ENCODE peak calls at places on chromosomes 16 and 17, in six cellular contexts. T is WTC11, R is HepG2, L is H1, M is K562, K is A549. S is an unnamed sample.

GRCh38 chr17:56891751-56892150 is 22.1 kb downstream of the TRIM25 start:
- DNase-seq in K (no peak), T (peak), L (peak), R (no peak), M (peak), S (peak)

GRCh38 chr16:23494188-23494587 is 16.1 kb downstream of the GGA2 start:
- DNase-seq in L (no peak), K (no peak), M (no peak), R (no peak), T (no peak), S (no peak)

GRCh38 chr16:67719778-67720144 is 645 bp upstream of the GFOD2 start:
- DNase-seq in T (no peak), R (peak), M (peak), L (no peak), K (peak), S (no peak)

GRCh38 chr16:23464196-23464595 is 11.2 kb upstream of the COG7 start:
- DNase-seq in L (no peak), K (no peak), R (no peak), T (no peak), M (no peak), S (no peak)

GRCh38 chr16:28531777-28532744 is 6.7 kb downstream of the NUPR1 start:
- DNase-seq in L (peak), T (peak), M (peak), R (peak), K (no peak), S (no peak)

GRCh38 chr16:30533748-30534367 is 800 bp downstream of the ZNF747 start:
- DNase-seq in L (peak), K (no peak), R (no peak), M (no peak), T (no peak), S (no peak)

GRCh38 chr17:34098712-34099111 is 156.4 kb upstream of the CCL2 start:
- DNase-seq in K (no peak), M (no peak), T (no peak), R (no peak), L (no peak), S (no peak)

GRCh38 chr16:69669577-69669976 is 56.8 kb downstream of the NQO1 start:
- DNase-seq in T (no peak), R (no peak), M (no peak), K (no peak), L (no peak), S (no peak)

GRCh38 chr17:7992516-7992915 is 9.9 kb upstream of the GUCY2D start:
- DNase-seq in M (no peak), T (no peak), K (no peak), L (no peak), R (no peak), S (no peak)

DNA sequence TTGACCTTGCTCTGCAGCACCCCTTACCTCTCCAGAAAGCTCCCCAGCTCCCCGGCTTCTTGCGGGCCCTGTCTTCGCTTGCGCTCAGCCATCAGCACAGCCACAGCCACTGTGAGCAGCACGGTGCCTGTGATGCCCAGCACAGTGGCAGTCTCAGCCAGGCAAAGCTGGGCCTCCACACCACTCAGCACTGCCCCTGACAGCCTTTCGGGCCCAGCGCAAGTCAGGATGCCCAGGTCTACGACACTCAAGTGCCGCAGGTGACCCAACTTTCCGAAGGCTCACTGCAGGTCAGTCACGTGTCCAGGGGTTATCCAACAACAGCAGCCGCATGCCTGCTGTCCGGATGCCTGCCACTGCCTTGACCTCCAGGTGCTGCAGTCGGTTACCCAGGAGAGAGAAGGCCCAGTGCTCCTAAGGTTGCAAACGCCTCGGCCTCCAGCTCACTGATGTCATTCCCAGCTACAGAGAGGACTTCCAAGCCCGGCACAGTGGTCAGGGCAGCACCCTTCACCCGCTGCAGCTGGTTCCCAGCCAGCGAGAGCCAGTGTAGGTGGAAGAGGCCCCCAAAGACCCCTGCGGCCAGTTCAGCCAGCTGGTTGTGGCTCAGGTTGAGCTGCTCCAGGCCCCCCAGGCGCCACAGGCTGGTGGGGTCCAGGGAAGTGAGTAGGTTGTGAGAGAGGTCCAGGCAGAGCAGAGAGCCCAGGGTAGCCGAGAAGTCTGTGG is 8.9 kb upstream of the TMEM101 start:
- DNase-seq in K (no peak), R (no peak), T (no peak), L (no peak), M (no peak), S (no peak)
- TF ChIP-seq JUN in K (no peak), R (no peak), T (no peak), L (no peak), M (no peak), S (no peak)

GRCh38 chr16:2980227-2981176 is at the start of gene PKMYT1:
- DNase-seq in M (peak), R (peak), T (peak), L (peak), K (peak), S (peak)

GRCh38 chr16:2983706-2984136 is 3.5 kb upstream of the PKMYT1 start:
- DNase-seq in T (peak), L (peak), R (peak), M (peak), K (peak), S (peak)

GRCh38 chr16:2982402-2982801 is 2.2 kb upstream of the PKMYT1 start:
- DNase-seq in T (no peak), K (no peak), L (no peak), M (no peak), R (no peak), S (no peak)

GRCh38 chr16:2981177-2981898 is 1.1 kb upstream of the PKMYT1 start:
- DNase-seq in K (no peak), M (peak), T (no peak), R (peak), L (no peak), S (no peak)

DNA sequence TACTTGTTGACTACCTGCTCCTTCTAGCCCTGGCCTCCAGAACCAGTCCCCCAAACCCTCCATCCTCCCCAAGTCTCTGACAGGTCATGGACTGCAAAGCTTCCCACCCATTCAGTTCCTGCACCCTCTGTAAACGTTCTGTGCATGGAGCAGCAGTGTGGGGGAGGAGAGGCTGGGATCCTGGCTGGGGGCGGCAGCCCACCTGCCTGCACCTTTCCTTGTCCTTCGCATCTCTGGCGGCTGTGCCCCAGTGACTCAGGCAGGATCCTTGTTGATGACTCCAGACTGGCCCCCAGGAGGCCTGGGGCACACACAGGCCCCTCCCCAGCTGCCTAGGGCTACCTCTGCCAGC is 1.6 kb upstream of the PKMYT1 start:
- DNase-seq in M (peak), K (no peak), L (no peak), R (no peak), T (no peak), S (no peak)
- TF ChIP-seq JUN in M (no peak), K (no peak), L (no peak), R (no peak), T (no peak), S (no peak)

GRCh38 chr17:39903158-39903884 is 15.1 kb downstream of the GSDMB start:
- DNase-seq in M (peak), R (no peak), K (no peak), L (no peak), T (no peak), S (no peak)
- TF ChIP-seq JUN in M (no peak), R (no peak), K (no peak), L (no peak), T (no peak), S (no peak)

GRCh38 chr17:45845376-45846185 is 900 bp downstream of the SPPL2C start:
- DNase-seq in K (no peak), M (no peak), T (no peak), L (no peak), R (no peak), S (no peak)
- TF ChIP-seq JUN in K (no peak), M (no peak), T (no peak), L (no peak), R (no peak), S (no peak)

GRCh38 chr16:58057784-58058183 is 32.2 kb downstream of the MMP15 start:
- DNase-seq in K (no peak), L (no peak), R (no peak), M (no peak), T (no peak), S (no peak)

GRCh38 chr16:58062821-58063220 is 37.3 kb downstream of the MMP15 start:
- DNase-seq in M (no peak), K (no peak), L (no peak), T (no peak), R (no peak), S (no peak)

GRCh38 chr16:58063377-58064076 is 38.0 kb downstream of the MMP15 start:
- DNase-seq in T (no peak), K (no peak), R (no peak), M (no peak), L (no peak), S (no peak)
- TF ChIP-seq JUN in T (no peak), K (no peak), R (no peak), M (no peak), L (no peak), S (no peak)

DNA sequence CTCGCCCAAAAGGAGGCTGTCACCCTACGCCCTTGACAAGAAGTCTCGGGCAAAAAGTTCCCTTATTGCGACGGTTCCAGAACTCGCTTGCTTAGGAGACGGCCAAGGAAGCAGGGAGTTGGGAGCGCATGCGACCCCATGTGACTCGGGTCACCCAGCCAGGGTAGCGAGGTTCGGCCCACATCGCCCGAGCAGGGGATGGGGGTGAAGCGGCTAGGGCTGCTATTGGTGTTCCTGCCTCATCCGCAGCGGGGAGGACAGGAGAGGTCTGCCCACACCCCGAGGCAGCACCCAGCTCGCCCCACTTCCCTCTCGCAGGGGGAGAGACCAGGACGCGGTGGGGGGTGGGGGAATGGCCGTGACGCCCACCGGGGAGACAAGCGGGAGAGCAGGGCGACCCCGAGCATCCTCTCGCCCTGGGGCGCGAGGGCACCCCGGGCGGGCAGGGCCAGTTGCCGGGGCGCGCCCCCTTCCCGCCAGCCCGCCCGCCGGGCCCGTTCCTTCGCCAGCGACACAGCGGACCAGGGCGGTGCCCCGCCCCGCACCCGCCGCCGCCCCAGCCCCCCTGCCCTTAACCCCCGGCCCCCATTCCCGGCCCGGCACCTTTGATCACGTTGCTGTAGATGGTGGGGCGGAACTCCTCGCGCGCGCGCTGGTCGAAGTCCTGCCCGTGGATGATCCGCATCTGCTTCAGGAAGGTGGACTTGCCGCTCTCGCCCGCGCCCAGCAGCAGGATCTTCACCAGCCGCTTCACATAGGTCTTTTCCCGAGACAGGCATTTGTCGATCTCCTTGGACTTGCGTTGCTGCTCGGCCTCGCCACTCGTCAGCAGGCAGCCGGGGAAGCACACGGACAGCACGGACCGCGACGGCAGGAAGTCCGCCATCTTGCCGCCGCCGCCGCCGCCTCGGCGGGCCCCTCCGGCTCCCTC is 567 bp downstream of the GNA13 start:
- DNase-seq in K (peak), R (peak), M (peak), T (peak), L (no peak), S (peak)
- TF ChIP-seq JUN in K (peak), R (no peak), M (no peak), T (peak), L (no peak), S (no peak)

GRCh38 chr16:81616321-81617020 is 162.6 kb upstream of the PLCG2 start:
- DNase-seq in T (peak), K (no peak), R (no peak), L (no peak), M (no peak), S (peak)
- TF ChIP-seq JUN in T (no peak), K (no peak), R (no peak), L (no peak), M (no peak), S (no peak)

GRCh38 chr17:17058304-17058703 is 16.0 kb downstream of the MPRIP start:
- DNase-seq in M (no peak), R (no peak), K (no peak), T (peak), L (no peak), S (no peak)

GRCh38 chr17:17061516-17061915 is 19.3 kb downstream of the MPRIP start:
- DNase-seq in T (no peak), L (no peak), M (no peak), K (no peak), R (no peak), S (no peak)

GRCh38 chr17:17060930-17061329 is 18.7 kb downstream of the MPRIP start:
- DNase-seq in T (no peak), R (no peak), M (no peak), L (no peak), K (no peak), S (no peak)

GRCh38 chr17:17059301-17059890 is 17.1 kb downstream of the MPRIP start:
- DNase-seq in M (no peak), K (no peak), L (no peak), T (peak), R (no peak), S (no peak)

GRCh38 chr17:17060001-17060929 is 18.0 kb downstream of the MPRIP start:
- DNase-seq in K (no peak), T (peak), M (no peak), R (no peak), L (no peak), S (no peak)
- TF ChIP-seq JUN in K (no peak), T (no peak), M (no peak), R (no peak), L (no peak), S (no peak)

DNA sequence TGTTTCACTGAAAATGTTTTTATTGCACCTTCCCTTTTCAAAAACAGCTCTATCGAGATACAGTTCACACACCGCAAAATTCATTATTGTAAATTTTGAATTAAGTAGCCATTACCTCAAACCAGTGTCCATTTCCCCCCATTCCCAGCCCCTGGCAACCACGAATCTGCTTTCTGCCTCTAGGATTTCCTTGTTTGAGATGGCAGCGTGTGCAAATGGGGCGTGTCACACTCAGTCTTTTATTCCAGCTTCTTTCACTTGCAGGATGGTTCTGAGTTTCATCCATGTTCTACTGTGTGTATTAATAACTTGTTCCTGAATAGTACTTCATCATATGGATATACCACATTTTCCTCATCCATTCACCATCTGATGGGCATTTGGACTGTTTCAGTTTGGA is 14.8 kb downstream of the ACSF3 start:
- DNase-seq in M (no peak), T (no peak), K (no peak), L (no peak), R (no peak), S (no peak)
- TF ChIP-seq JUN in M (no peak), T (no peak), K (no peak), L (no peak), R (no peak), S (no peak)

S was measured in endothelial cell of umbilical vein.